ENCODE peak calls at places on chromosomes 16 and 17, in nine cellular contexts. I, D, H, G, E, A, O, J and M are unnamed samples.
A peak's percentile ranks its signal among the peaks of the same experiment; 100 is the strongest.

GRCh38 chr16:10003486-10003885 is 178.7 kb downstream of the GRIN2A start:
- DNase-seq in I (no peak), J (no peak), G (no peak), A (no peak), H (no peak), O (no peak), D (no peak), E (no peak), M (no peak)

GRCh38 chr17:37239690-37240344 is 136.0 kb upstream of the C17orf78 start:
- DNase-seq in I (no peak), D (peak; percentile 51), E (peak; percentile 62), A (peak; percentile 57), G (no peak), H (peak; percentile 54), J (no peak), O (no peak), M (no peak)

GRCh38 chr17:49915260-49915659 is 53.7 kb upstream of the DLX4 start:
- DNase-seq in D (no peak), O (no peak), G (no peak), A (no peak), E (no peak), J (no peak), H (no peak), I (no peak), M (no peak)

GRCh38 chr17:70629902-70630301 is 460.6 kb downstream of the KCNJ2 start:
- DNase-seq in G (no peak), A (peak; percentile 55), O (no peak), D (peak; percentile 34), J (no peak), I (no peak), H (no peak), E (peak; percentile 43), M (no peak)

GRCh38 chr17:31321971-31322370 is 549 bp upstream of the EVI2A start:
- DNase-seq in J (no peak), I (no peak), D (no peak), E (no peak), A (no peak), H (no peak), O (no peak), G (no peak), M (no peak)

GRCh38 chr16:2485811-2486507 is 11.0 kb downstream of the TBC1D24 start:
- DNase-seq in E (no peak), G (no peak), H (no peak), A (no peak), D (no peak), I (peak; percentile 65), O (no peak), J (no peak), M (no peak)

GRCh38 chr17:72005332-72006163 is 115.3 kb upstream of the SOX9 start:
- DNase-seq in A (no peak), I (no peak), H (no peak), J (no peak), E (no peak), D (no peak), O (no peak), G (no peak), M (no peak)

GRCh38 chr17:59151007-59151406 is 4.0 kb downstream of the SKA2 start:
- DNase-seq in I (no peak), O (no peak), D (no peak), J (no peak), A (peak; percentile 36), H (no peak), E (no peak), G (no peak), M (no peak)

GRCh38 chr16:62036101-62036806 is at the start of gene CDH8:
- DNase-seq in E (no peak), D (peak; percentile 14), A (no peak), H (peak; percentile 23), O (no peak), J (no peak), I (peak; percentile 56), G (no peak), M (no peak)

GRCh38 chr17:78012428-78012827 is 53.9 kb downstream of the TNRC6C start:
- DNase-seq in I (no peak), J (no peak), A (no peak), G (no peak), O (no peak), E (no peak), D (no peak), H (no peak), M (no peak)

GRCh38 chr17:21297026-21297520 is 12.6 kb downstream of the MAP2K3 start:
- DNase-seq in H (peak; percentile 48), I (peak; percentile 66), A (no peak), O (no peak), D (no peak), E (no peak), J (no peak), G (no peak), M (no peak)

GRCh38 chr16:19559242-19559910 is 3.9 kb downstream of the VPS35L start:
- DNase-seq in J (no peak), D (peak; percentile 81), O (no peak), I (no peak), H (peak; percentile 69), A (peak; percentile 81), E (peak; percentile 83), G (peak; percentile 23), M (no peak)

GRCh38 chr17:57697891-57698708 is 47.0 kb downstream of the CCDC182 start:
- DNase-seq in I (no peak), E (no peak), G (no peak), D (no peak), A (no peak), O (no peak), J (no peak), H (no peak), M (no peak)

GRCh38 chr16:73196670-73197069 is 148.7 kb upstream of the ZFHX3 start:
- DNase-seq in G (peak; percentile 67), D (peak; percentile 86), H (peak; percentile 54), O (no peak), I (no peak), A (peak; percentile 77), E (peak; percentile 87), J (peak; percentile 66), M (no peak)

DNA sequence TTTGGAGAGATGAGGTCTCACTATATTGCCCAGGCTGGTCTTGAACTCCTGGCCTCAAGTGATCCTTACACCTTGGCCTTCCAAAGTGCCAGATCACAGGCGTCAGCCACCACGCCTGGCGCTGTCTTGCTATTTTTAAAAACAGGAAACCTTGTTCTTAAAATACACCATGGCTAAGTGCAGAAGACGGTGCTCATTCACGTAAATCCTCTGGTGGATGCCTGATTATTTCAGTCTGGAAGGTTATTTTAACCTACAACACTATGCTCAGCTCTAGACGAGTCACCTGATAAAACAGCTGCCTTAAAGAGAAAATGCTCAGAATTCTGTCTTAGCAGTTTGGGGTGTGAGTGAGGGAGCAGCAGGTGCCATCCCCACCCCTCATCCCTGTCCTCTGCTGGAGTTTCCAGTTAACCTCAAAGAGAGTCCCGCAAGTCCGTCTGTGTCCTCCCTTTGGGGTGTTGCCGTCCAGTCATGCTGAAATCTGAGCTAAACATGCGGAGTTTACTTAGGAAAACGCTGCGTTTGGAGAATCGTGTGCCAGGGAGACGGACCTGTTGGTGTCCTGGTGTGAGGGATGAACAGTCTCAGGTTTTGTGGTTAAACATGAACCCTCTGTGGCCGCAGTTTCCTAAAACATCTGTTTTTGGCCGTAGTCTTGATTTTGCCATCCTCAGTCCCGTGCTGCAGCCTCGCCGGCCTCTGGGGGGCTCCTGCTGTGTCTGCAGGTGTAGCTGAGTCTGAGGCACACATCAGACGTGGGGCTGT is 17.1 kb downstream of the SPG7 start:
- DNase-seq in I (no peak), O (no peak), A (no peak), D (no peak), H (no peak), E (no peak), G (peak; percentile 54), J (no peak), M (no peak)
- TF ChIP-seq CTCF in I (no peak), O (no peak), A (no peak), D (no peak), H (no peak), E (no peak), G (no peak), J (peak; percentile 6), M (no peak)

GRCh38 chr16:6133009-6133408 is 1035.4 kb upstream of the EEF2KMT start:
- DNase-seq in O (no peak), E (no peak), I (no peak), D (no peak), G (no peak), J (no peak), H (no peak), A (no peak), M (no peak)

GRCh38 chr16:6131526-6132050 is 1034.0 kb upstream of the EEF2KMT start:
- DNase-seq in E (no peak), D (no peak), J (no peak), I (no peak), O (no peak), A (no peak), H (no peak), G (no peak), M (no peak)

GRCh38 chr16:6132121-6132520 is 1034.5 kb upstream of the EEF2KMT start:
- DNase-seq in G (no peak), D (no peak), E (no peak), O (no peak), A (no peak), I (no peak), H (no peak), J (no peak), M (no peak)
- H3K4me3 ChIP-seq in G (no peak overlapping the region), D (no peak overlapping the region), E (no peak overlapping the region), O (no peak overlapping the region), A (no peak overlapping the region), I (no peak overlapping the region), H (no peak overlapping the region), J (no peak overlapping the region), M (no peak overlapping the region)

GRCh38 chr17:82350182-82351030 is 8.6 kb upstream of the TEX19 start:
- DNase-seq in I (no peak), D (no peak), O (no peak), E (no peak), G (no peak), J (no peak), H (peak; percentile 28), A (no peak), M (no peak)
- TF ChIP-seq CTCF in I (no peak), D (no peak), O (no peak), E (no peak), G (no peak), J (no peak), H (peak; percentile 6), A (no peak), M (no peak)

GRCh38 chr17:2125013-2125535 is 70.2 kb downstream of the HIC1 start:
- DNase-seq in O (no peak), H (peak; percentile 12), I (no peak), J (no peak), E (peak; percentile 83), A (no peak), D (peak; percentile 85), G (no peak), M (no peak)

GRCh38 chr17:2123467-2124251 is 68.8 kb downstream of the HIC1 start:
- DNase-seq in J (no peak), G (peak; percentile 19), H (peak; percentile 41), A (no peak), D (peak; percentile 35), E (peak; percentile 47), O (no peak), I (no peak), M (no peak)

GRCh38 chr17:2120550-2121335 is 65.8 kb downstream of the HIC1 start:
- DNase-seq in O (no peak), D (peak; percentile 62), I (no peak), J (no peak), G (no peak), A (no peak), E (peak; percentile 39), H (peak; percentile 85), M (peak; percentile 54)

GRCh38 chr17:2124391-2124790 is 69.5 kb downstream of the HIC1 start:
- DNase-seq in A (no peak), G (no peak), O (no peak), D (peak; percentile 26), E (peak; percentile 50), H (no peak), I (no peak), J (no peak), M (no peak)

GRCh38 chr17:2122641-2123302 is 67.9 kb downstream of the HIC1 start:
- DNase-seq in E (peak; percentile 94), G (peak; percentile 54), I (peak; percentile 80), H (peak; percentile 76), O (peak; percentile 88), A (peak; percentile 91), J (no peak), D (peak; percentile 81), M (no peak)
- H3K4me3 ChIP-seq in E (no peak overlapping the region), G (peak overlapping the region; percentile 6), I (no peak overlapping the region), H (no peak overlapping the region), O (peak overlapping the region; percentile 2), A (no peak overlapping the region), J (no peak overlapping the region), D (peak overlapping the region; percentile 7), M (no peak overlapping the region)